ENCODE peak calls at places on chromosomes 2 and 18, in five cellular contexts. One of them, this sample, is unnamed.

GRCh38 chr18:63290456-63291200 is 28.9 kb downstream of the BCL2 start:
- DNase-seq in H4: no peak
- DNase-seq in adipocyte: no peak
- DNase-seq in Peyer's patch: no peak
- DNase-seq in GM20000: no peak
- DNase-seq in this sample: no peak

GRCh38 chr2:200901459-200902072 is 12.4 kb downstream of the NIF3L1 start:
- DNase-seq in H4: peak
- DNase-seq in adipocyte: peak
- DNase-seq in Peyer's patch: no peak
- DNase-seq in GM20000: peak
- DNase-seq in this sample: no peak

GRCh38 chr2:5980351-5981054 is 288.3 kb downstream of the SOX11 start:
- DNase-seq in H4: no peak
- DNase-seq in adipocyte: no peak
- DNase-seq in Peyer's patch: no peak
- DNase-seq in GM20000: no peak
- DNase-seq in this sample: no peak

GRCh38 chr2:170146784-170147183 is 31.2 kb upstream of the MYO3B start:
- DNase-seq in H4: no peak
- DNase-seq in adipocyte: no peak
- DNase-seq in Peyer's patch: no peak
- DNase-seq in GM20000: no peak
- DNase-seq in this sample: no peak

GRCh38 chr18:63881851-63882250 is 5.7 kb upstream of the SERPINB2 start:
- DNase-seq in H4: no peak
- DNase-seq in adipocyte: peak
- DNase-seq in Peyer's patch: no peak
- DNase-seq in GM20000: no peak
- DNase-seq in this sample: no peak

GRCh38 chr2:159131882-159132281 is 154.6 kb downstream of the WDSUB1 start:
- DNase-seq in H4: no peak
- DNase-seq in adipocyte: peak
- DNase-seq in Peyer's patch: no peak
- DNase-seq in GM20000: no peak
- DNase-seq in this sample: no peak

GRCh38 chr2:13009027-13009426 is 292.3 kb downstream of the TRIB2 start:
- DNase-seq in H4: no peak
- DNase-seq in adipocyte: peak
- DNase-seq in Peyer's patch: no peak
- DNase-seq in GM20000: no peak
- DNase-seq in this sample: no peak

GRCh38 chr2:40434638-40435296 is 17.1 kb downstream of the SLC8A1 start:
- DNase-seq in H4: peak
- DNase-seq in adipocyte: peak
- DNase-seq in Peyer's patch: no peak
- DNase-seq in GM20000: no peak
- DNase-seq in this sample: no peak

GRCh38 chr2:169038338-169038757 is 7.2 kb upstream of the ABCB11 start:
- DNase-seq in H4: no peak
- DNase-seq in adipocyte: peak
- DNase-seq in Peyer's patch: no peak
- DNase-seq in GM20000: peak
- DNase-seq in this sample: no peak

GRCh38 chr2:197952540-197953202 is 148.3 kb downstream of the PLCL1 start:
- DNase-seq in H4: no peak
- DNase-seq in adipocyte: no peak
- DNase-seq in Peyer's patch: no peak
- DNase-seq in GM20000: no peak
- DNase-seq in this sample: no peak

This sample was measured in lower leg skin.